ENCODE peak calls at places on chromosomes 13 and 19, in four cellular contexts. B is K562, A is IMR-90, I is GM12878. W is an unnamed sample.
A peak's percentile ranks its signal among the peaks of the same experiment; 100 is the strongest.

GRCh38 chr13:103067751-103068563 is 1.7 kb upstream of the SLC10A2 start:
- DNase-seq in B (no peak), A (no peak), I (peak; percentile 72), W (no peak)

GRCh38 chr19:40639638-40639982 is 38.4 kb downstream of the LTBP4 start:
- DNase-seq in B (no peak), A (no peak), I (no peak), W (no peak)

GRCh38 chr13:24267283-24267682 is 42.1 kb upstream of the C1QTNF9 start:
- DNase-seq in B (no peak), A (no peak), I (peak; percentile 30), W (no peak)

GRCh38 chr13:51793570-51794273 is 10.2 kb downstream of the DHRS12 start:
- DNase-seq in B (peak; percentile 21), A (peak; percentile 91), I (peak; percentile 70), W (peak; percentile 66)

GRCh38 chr19:34600366-34600765 is 76.6 kb downstream of the SCGB2B2 start:
- DNase-seq in B (no peak), A (no peak), I (peak; percentile 4), W (no peak)

GRCh38 chr13:113596321-113597200 is 12.0 kb downstream of the TFDP1 start:
- DNase-seq in B (no peak), A (no peak), I (no peak), W (no peak)

GRCh38 chr19:920051-920857 is 3.1 kb downstream of the KISS1R start:
- DNase-seq in B (no peak), A (no peak), I (no peak), W (no peak)

GRCh38 chr19:56139847-56140582 is 1.1 kb upstream of the ZNF444 start:
- DNase-seq in B (peak; percentile 51), A (no peak), I (no peak), W (no peak)

GRCh38 chr19:29761575-29762225 is 46.6 kb upstream of the C19orf12 start:
- DNase-seq in B (no peak), A (no peak), I (no peak), W (no peak)

GRCh38 chr13:83350569-83350968 is 531.7 kb downstream of the SLITRK1 start:
- DNase-seq in B (no peak), A (peak; percentile 61), I (no peak), W (no peak)

GRCh38 chr19:45955905-45956608 is 17.6 kb downstream of the NOVA2 start:
- DNase-seq in B (no peak), A (peak; percentile 7), I (no peak), W (peak; percentile 99)

GRCh38 chr13:50306096-50306495 is 290.9 kb downstream of the KCNRG start:
- DNase-seq in B (no peak), A (no peak), I (no peak), W (no peak)

GRCh38 chr13:32135655-32136054 is 104.1 kb downstream of the FRY start:
- DNase-seq in B (no peak), A (peak; percentile 89), I (no peak), W (no peak)

GRCh38 chr19:29666634-29667389 is 1.6 kb downstream of the PLEKHF1 start:
- DNase-seq in B (no peak), A (peak; percentile 64), I (no peak), W (peak; percentile 73)

GRCh38 chr13:42883771-42884170 is 102.4 kb downstream of the FAM216B start:
- DNase-seq in B (no peak), A (peak; percentile 33), I (no peak), W (peak; percentile 68)

GRCh38 chr19:17183271-17183757 is 31.8 kb upstream of the USE1 start:
- DNase-seq in B (no peak), A (no peak), I (no peak), W (no peak)

GRCh38 chr13:42215578-42216421 is 56.2 kb upstream of the AKAP11 start:
- DNase-seq in B (peak; percentile 4), A (peak; percentile 60), I (peak; percentile 4), W (peak; percentile 48)

GRCh38 chr13:59112375-59112774 is 1051.4 kb downstream of the DIAPH3 start:
- DNase-seq in B (no peak), A (peak; percentile 99), I (no peak), W (peak; percentile 71)

GRCh38 chr13:114339779-114340534 is 25.7 kb downstream of the CHAMP1 start:
- DNase-seq in B (no peak), A (peak; percentile 30), I (no peak), W (peak; percentile 52)

GRCh38 chr19:56491399-56491798 is 14.3 kb upstream of the ZNF667 start:
- DNase-seq in B (no peak), A (peak; percentile 26), I (no peak), W (no peak)

GRCh38 chr19:610071-610800 is 20.6 kb downstream of the HCN2 start:
- DNase-seq in B (no peak), A (no peak), I (no peak), W (no peak)

GRCh38 chr13:105991622-105992254 is 543.7 kb downstream of the EFNB2 start:
- DNase-seq in B (no peak), A (peak; percentile 80), I (no peak), W (no peak)

GRCh38 chr13:108816381-108816780 is 187.0 kb downstream of the MYO16 start:
- DNase-seq in B (peak; percentile 12), A (no peak), I (no peak), W (no peak)

DNA sequence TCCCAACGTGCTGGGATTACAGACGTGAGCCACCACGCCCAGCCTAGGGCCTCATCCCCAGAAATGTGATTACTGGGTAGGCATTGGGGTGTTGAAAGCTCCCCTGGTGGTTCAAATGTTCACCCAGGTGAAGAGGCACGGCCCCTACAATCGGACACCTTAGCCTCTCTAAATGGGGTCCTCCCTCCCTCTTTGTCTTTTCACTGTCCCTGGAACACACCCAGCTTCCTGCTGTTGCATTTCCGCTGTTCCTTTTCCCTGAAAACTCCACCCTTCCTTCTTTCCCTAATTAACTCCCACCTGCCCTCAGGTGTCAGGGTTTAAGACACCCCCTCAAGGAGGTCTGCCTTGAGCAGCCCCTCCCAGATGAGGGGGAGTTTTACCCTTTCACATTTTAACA is 3.6 kb upstream of the PRODH2 start:
- DNase-seq in B (no peak), A (no peak), I (no peak), W (no peak)
- TF ChIP-seq FOS in B (no peak), A (no peak), I (no peak), W (no peak)

DNA sequence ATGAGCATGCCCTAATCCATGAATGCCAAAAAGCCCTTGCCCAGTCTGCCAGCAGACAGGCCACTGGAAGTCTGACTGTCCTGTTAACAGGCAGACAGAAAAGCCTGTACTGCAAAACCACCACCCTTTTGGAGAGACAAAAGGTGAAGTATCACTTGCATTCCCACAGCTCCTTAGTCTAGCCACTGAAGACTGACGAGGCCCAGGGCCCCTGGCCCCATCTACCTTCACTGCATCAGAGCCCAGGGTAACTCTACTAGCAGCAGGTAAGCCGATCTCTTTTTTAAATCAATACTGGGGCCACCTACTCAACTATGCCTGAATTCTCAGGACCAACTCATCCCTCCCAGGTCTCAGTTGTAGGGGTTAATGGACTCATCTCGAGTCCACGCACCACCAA is 45.5 kb downstream of the ZNF93 start:
- DNase-seq in B (no peak), A (no peak), I (no peak), W (no peak)
- TF ChIP-seq FOS in B (no peak), A (no peak), I (no peak), W (no peak)

DNA sequence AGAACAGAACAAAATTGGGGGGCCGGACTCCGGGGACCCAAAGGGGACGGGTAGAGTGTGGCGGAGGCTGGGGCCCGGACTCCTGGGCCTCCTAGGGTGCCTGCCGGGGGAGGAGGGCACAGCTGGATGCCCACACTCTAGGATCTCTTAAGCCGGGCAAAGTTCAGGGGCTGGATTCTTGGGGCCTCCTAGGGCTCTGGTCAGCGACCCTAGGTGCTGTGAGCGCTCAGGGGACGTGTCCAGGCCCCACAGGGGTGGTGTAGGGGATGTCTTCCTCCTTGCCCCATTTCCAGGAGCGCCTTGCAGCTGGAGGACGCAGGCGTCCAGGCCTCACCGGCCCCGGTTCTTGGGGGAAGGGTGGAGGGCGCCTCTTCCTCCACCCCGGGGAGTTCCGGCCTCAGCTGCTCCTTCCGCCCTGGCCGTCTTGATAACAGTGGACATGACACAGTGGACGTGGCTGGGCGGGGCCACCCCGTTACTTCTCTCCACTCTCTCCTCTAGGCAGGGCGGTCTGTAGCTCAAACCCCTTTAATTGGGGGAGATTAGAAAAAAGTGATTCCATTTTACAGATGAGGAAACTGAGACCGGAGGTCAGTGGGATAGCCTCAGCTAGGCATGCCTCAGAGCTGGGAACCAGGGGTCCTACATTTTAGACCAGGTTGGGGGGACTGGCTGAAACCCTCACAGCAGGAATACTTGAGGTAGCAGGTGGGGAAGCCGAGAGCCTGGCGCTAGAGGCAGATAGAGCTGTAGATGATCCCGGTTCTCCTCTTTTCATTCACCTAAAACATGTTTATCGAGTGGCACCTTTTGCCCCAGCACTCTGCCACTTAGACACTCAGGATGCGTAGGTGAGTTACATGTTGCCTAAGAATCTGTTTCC is 705 bp downstream of the STXBP2 start:
- DNase-seq in B (peak; percentile 76), A (no peak), I (no peak), W (peak; percentile 22)
- TF ChIP-seq FOS in B (no peak), A (no peak), I (no peak), W (no peak)

DNA sequence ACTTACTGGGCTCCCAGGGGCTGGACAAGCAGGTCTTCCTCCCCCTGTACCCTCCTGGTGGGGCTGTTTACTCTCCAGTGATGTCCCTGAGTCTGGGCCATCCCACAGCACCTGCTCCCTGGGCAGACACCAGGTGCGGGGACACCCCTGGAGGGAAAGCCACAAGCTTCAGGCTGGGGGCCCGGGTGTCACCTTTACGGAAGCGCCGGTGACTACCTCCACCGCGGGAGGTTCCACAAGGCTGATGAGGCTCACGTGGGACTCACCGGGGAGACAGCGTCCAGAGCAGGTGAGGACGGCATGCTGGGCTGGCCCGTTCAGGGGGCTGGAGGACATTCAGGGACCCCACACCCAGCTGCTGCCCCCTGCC is 24.9 kb downstream of the NFILZ start:
- DNase-seq in B (no peak), A (no peak), I (no peak), W (no peak)
- TF ChIP-seq FOS in B (no peak), A (no peak), I (no peak), W (no peak)

GRCh38 chr13:112588490-112589297 is 741 bp upstream of the TUBGCP3 start:
- DNase-seq in B (no peak), A (no peak), I (no peak), W (no peak)
- TF ChIP-seq FOS in B (no peak), A (no peak), I (no peak), W (no peak)

DNA sequence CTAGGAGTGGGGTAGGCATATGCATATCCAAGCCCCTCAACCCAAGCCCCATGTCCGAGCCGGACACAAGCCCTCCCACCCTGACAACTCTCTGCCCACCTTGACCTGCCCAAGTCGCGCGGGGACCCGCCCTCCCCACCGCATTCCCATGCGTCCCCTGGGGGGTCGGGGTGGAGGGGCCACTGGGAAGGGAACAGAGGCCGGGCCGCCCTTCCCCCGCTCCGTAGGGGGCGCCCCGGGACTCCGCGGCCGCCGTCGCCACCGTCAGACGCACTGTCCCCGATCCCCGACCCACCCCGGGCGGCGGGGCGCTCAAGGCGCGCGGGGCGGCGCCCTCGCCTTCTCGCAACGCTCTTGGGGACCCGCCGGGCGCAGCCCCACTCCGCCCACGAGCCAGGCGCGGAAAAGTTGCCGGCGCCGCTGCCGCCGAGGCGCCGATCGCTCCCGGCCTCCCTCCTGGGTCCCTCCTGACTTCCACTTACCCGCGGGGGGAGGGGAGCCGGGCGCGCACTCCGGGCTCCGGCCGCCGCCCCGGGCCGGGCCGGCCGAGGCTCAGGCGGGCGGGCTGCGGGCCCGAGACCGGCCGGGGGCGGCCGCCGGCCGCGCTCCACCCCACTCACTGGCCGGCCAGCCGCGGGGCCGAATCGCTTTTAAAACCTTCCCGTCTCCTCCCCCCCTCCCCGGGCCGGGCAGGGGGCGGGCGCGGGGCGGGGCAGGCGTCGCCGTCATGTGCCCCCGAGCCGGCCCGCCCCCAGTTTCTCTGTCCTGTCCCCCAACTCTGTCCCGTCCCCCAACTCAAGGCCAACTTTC is 34.4 kb upstream of the NANOS3 start:
- DNase-seq in B (peak; percentile 77), A (peak; percentile 65), I (no peak), W (peak; percentile 70)
- TF ChIP-seq FOS in B (no peak), A (no peak), I (no peak), W (no peak)